ENCODE peak calls at places on chromosomes 3 and 15, in six cellular contexts. J, T, V, E, A and Q are unnamed samples.

GRCh38 chr15:78004919-78005634 is 72.4 kb downstream of the TBC1D2B start:
- DNase-seq in J (peak; percentile 91), T (peak; percentile 89), V (peak; percentile 77), E (no peak), A (no peak), Q (peak; percentile 29)

GRCh38 chr3:11717768-11718581 is 74.3 kb upstream of the VGLL4 start:
- DNase-seq in J (peak; percentile 69), T (peak; percentile 55), V (peak; percentile 69), E (peak; percentile 29), A (peak; percentile 44), Q (peak; percentile 37)

GRCh38 chr15:31397851-31398661 is 71.4 kb downstream of the KLF13 start:
- DNase-seq in J (no peak), T (no peak), V (peak; percentile 6), E (no peak), A (no peak), Q (no peak)

GRCh38 chr3:58630081-58630709 is 36.4 kb downstream of the FAM3D start:
- DNase-seq in J (peak; percentile 67), T (peak; percentile 86), V (peak; percentile 66), E (peak; percentile 10), A (peak; percentile 85), Q (peak; percentile 47)

GRCh38 chr3:46670000-46670890 is 23.2 kb downstream of the ALS2CL start:
- DNase-seq in J (no peak), T (no peak), V (no peak), E (no peak), A (no peak), Q (no peak)

GRCh38 chr15:73631915-73632669 is 1.1 kb downstream of the NPTN start:
- DNase-seq in J (peak; percentile 59), T (peak; percentile 68), V (peak; percentile 60), E (no peak), A (peak; percentile 24), Q (no peak)

GRCh38 chr15:41881925-41882688 is 11.7 kb downstream of the SPTBN5 start:
- DNase-seq in J (no peak), T (peak; percentile 45), V (no peak), E (no peak), A (peak; percentile 54), Q (no peak)

GRCh38 chr15:72532991-72533601 is 59.0 kb downstream of the ARIH1 start:
- DNase-seq in J (no peak), T (no peak), V (no peak), E (no peak), A (no peak), Q (no peak)

GRCh38 chr3:27176256-27176655 is 192.9 kb downstream of the NEK10 start:
- DNase-seq in J (no peak), T (no peak), V (no peak), E (no peak), A (no peak), Q (no peak)

GRCh38 chr3:100257601-100258000 is 3.2 kb upstream of the TBC1D23 start:
- DNase-seq in J (peak; percentile 47), T (peak; percentile 17), V (no peak), E (no peak), A (no peak), Q (no peak)

GRCh38 chr3:163491714-163492113 is 1586.6 kb downstream of the SI start:
- DNase-seq in J (no peak), T (no peak), V (no peak), E (no peak), A (no peak), Q (no peak)

GRCh38 chr3:191987951-191988350 is 527.0 kb downstream of the PYDC2 start:
- DNase-seq in J (peak; percentile 38), T (no peak), V (no peak), E (no peak), A (no peak), Q (no peak)

GRCh38 chr3:37290551-37290950 is 116.2 kb upstream of the LRRFIP2 start:
- DNase-seq in J (peak; percentile 61), T (peak; percentile 66), V (peak; percentile 43), E (no peak), A (no peak), Q (no peak)

GRCh38 chr3:9552252-9552999 is 1.2 kb downstream of the LHFPL4 start:
- DNase-seq in J (peak; percentile 60), T (peak; percentile 61), V (no peak), E (no peak), A (peak; percentile 91), Q (no peak)